ENCODE peak calls at places on chromosomes 4 and X, in seven cellular contexts. F is esophagus muscularis mucosa; C is keratinocyte; I is left ventricle myocardium inferior; K is upper lobe of right lung; H is CD8-positive, alpha-beta T cell; B is Panc1. R is an unnamed sample. For H3K4me1, the result is how much of the 10 kb centered on the place peaks cover.

GRCh38 chr4:83011779-83012630 is 1.4 kb upstream of the LIN54 start:
- DNase-seq in H (peak), K (peak), I (peak), B (no peak), F (no peak), C (no peak), R (peak)

GRCh38 chrX:70455366-70456202 is 10.9 kb downstream of the DLG3 start:
- DNase-seq in K (no peak), B (no peak), H (no peak), F (no peak), I (no peak), C (no peak), R (peak)

GRCh38 chr4:36006226-36006625 is 238.1 kb downstream of the ARAP2 start:
- DNase-seq in K (no peak), B (no peak), C (peak), I (no peak), H (no peak), F (no peak), R (no peak)

GRCh38 chr4:166432125-166432524 is 559.1 kb downstream of the TLL1 start:
- DNase-seq in K (no peak), H (no peak), B (no peak), I (no peak), F (no peak), C (no peak), R (no peak)

GRCh38 chr4:23333946-23334878 is 555.6 kb downstream of the PPARGC1A start:
- DNase-seq in C (peak), F (no peak), I (no peak), B (no peak), H (no peak), K (no peak), R (no peak)

GRCh38 chr4:73620115-73620792 is at the start of gene RASSF6:
- DNase-seq in B (no peak), H (no peak), F (no peak), K (peak), I (no peak), C (no peak), R (peak)

GRCh38 chr4:151540728-151541437 is 131.9 kb downstream of the FHIP1A start:
- DNase-seq in H (no peak), K (no peak), I (no peak), C (peak), F (no peak), B (peak), R (no peak)

GRCh38 chrX:2577844-2578444 is 77.2 kb upstream of the DHRSX start:
- DNase-seq in B (no peak), I (no peak), C (no peak), K (no peak), H (no peak), F (no peak), R (no peak)

GRCh38 chr4:26812049-26812729 is 48.5 kb upstream of the STIM2 start:
- DNase-seq in K (no peak), I (no peak), C (no peak), H (no peak), B (no peak), F (no peak), R (no peak)

GRCh38 chrX:46152756-46153155 is 392.5 kb downstream of the ZNF674 start:
- DNase-seq in I (no peak), B (no peak), K (no peak), H (no peak), F (no peak), C (no peak), R (no peak)

GRCh38 chr4:19727141-19727540 is 524.6 kb upstream of the SLIT2 start:
- DNase-seq in F (no peak), C (no peak), I (no peak), K (no peak), B (no peak), H (no peak), R (no peak)

GRCh38 chr4:159229164-159229563 is 126.3 kb downstream of the RAPGEF2 start:
- DNase-seq in I (no peak), H (no peak), C (peak), K (no peak), F (no peak), B (no peak), R (peak)

GRCh38 chr4:139768366-139768765 is 102.7 kb downstream of the MGST2 start:
- DNase-seq in B (no peak), C (no peak), K (no peak), H (no peak), F (no peak), I (no peak), R (no peak)

GRCh38 chr4:168691621-168692376 is 194.9 kb downstream of the PALLD start:
- DNase-seq in K (no peak), C (no peak), H (no peak), F (no peak), B (no peak), I (no peak), R (no peak)

GRCh38 chr4:41599192-41599786 is 61.3 kb downstream of the LIMCH1 start:
- DNase-seq in B (no peak), K (no peak), I (no peak), C (no peak), H (no peak), F (no peak), R (no peak)

GRCh38 chr4:39348371-39349265 is 17.5 kb downstream of the RFC1 start:
- DNase-seq in B (no peak), C (no peak), K (no peak), I (no peak), H (no peak), F (no peak), R (no peak)

GRCh38 chr4:70651864-70652506 is 14.3 kb downstream of the JCHAIN start:
- DNase-seq in B (peak), F (no peak), H (no peak), C (no peak), I (no peak), K (no peak), R (no peak)

GRCh38 chr4:185540487-185541125 is 5.3 kb upstream of the PDLIM3 start:
- DNase-seq in B (no peak), H (no peak), C (no peak), K (no peak), F (no peak), I (no peak), R (no peak)

GRCh38 chr4:134777626-134778025 is 576.0 kb upstream of the PABPC4L start:
- DNase-seq in H (no peak), C (no peak), K (no peak), F (no peak), B (no peak), I (no peak), R (peak)

GRCh38 chr4:187480146-187481145 is 515.1 kb upstream of the ZFP42 start:
- DNase-seq in F (peak), H (no peak), I (no peak), B (no peak), C (no peak), K (no peak), R (no peak)

GRCh38 chrX:19334945-19335626 is 8.6 kb upstream of the PDHA1 start:
- DNase-seq in C (no peak), B (no peak), K (no peak), H (no peak), I (no peak), F (no peak), R (no peak)

GRCh38 chrX:122625821-122626220 is 558.3 kb upstream of the GRIA3 start:
- DNase-seq in F (no peak), B (no peak), C (no peak), H (no peak), K (no peak), I (no peak), R (no peak)

GRCh38 chrX:109679820-109680219 is 53.2 kb downstream of the ACSL4 start:
- DNase-seq in C (no peak), H (no peak), I (no peak), B (no peak), K (no peak), F (no peak), R (peak)

GRCh38 chr4:42341518-42342026 is 55.7 kb upstream of the SHISA3 start:
- DNase-seq in F (no peak), C (no peak), H (no peak), I (no peak), K (no peak), B (no peak), R (no peak)

GRCh38 chrX:16567681-16568080 is 82.3 kb upstream of the S100G start:
- DNase-seq in B (no peak), F (no peak), H (no peak), K (no peak), C (no peak), I (no peak), R (no peak)

GRCh38 chrX:53211391-53211978 is 13.5 kb downstream of the KDM5C start:
- DNase-seq in H (no peak), C (peak), B (no peak), F (no peak), K (no peak), I (no peak), R (no peak)

GRCh38 chr4:152415980-152416379 is 119.9 kb downstream of the FBXW7 start:
- DNase-seq in H (no peak), C (no peak), B (no peak), I (no peak), K (no peak), F (no peak), R (no peak)

GRCh38 chr4:40333921-40334352 is 1.2 kb upstream of the CHRNA9 start:
- DNase-seq in H (no peak), I (no peak), C (no peak), B (no peak), K (no peak), F (no peak), R (no peak)

GRCh38 chrX:132743086-132743485 is 215.3 kb downstream of the HS6ST2 start:
- DNase-seq in B (no peak), K (no peak), I (no peak), C (no peak), H (no peak), F (no peak), R (no peak)

GRCh38 chrX:54066841-54067240 is 22.6 kb upstream of the PHF8 start:
- DNase-seq in B (no peak), H (no peak), I (no peak), K (no peak), F (no peak), C (no peak), R (no peak)

GRCh38 chr4:169900241-169900845 is 125.9 kb downstream of the MFAP3L start:
- DNase-seq in F (no peak), C (no peak), K (no peak), B (no peak), I (no peak), H (no peak), R (no peak)

GRCh38 chrX:7027071-7027470 is 120.4 kb upstream of the STS start:
- DNase-seq in F (no peak), I (no peak), H (no peak), K (no peak), B (no peak), C (no peak), R (no peak)

GRCh38 chr4:138405934-138406567 is 163.9 kb upstream of the SLC7A11 start:
- DNase-seq in C (peak), K (no peak), B (no peak), I (no peak), H (no peak), F (no peak), R (no peak)

GRCh38 chrX:13478740-13479451 is 90.5 kb upstream of the EGFL6 start:
- DNase-seq in H (no peak), C (no peak), F (no peak), B (no peak), I (no peak), K (no peak), R (no peak)

GRCh38 chrX:16512401-16512776 is 137.6 kb upstream of the S100G start:
- DNase-seq in H (no peak), C (no peak), F (no peak), I (no peak), B (no peak), K (no peak), R (peak)

GRCh38 chrX:151828434-151829080 is 84.1 kb upstream of the MAGEA4 start:
- DNase-seq in H (no peak), I (no peak), B (no peak), C (no peak), K (no peak), F (no peak), R (no peak)

DNA sequence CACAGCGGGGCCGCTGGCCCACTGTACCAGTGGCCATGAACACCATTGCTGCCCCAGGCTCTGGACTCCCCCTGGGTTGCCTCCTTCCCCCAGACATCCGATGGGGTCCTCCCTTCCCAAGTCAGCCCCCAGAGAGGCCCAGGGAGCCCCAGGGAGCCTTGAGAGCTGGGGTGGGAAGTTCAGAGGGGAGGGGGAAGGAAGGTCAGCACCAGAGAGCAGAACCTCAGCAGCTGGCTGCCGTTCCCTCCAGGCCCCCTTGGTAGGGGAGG is 464 bp upstream of the ARHGAP4 start:
- DNase-seq in F (no peak), B (no peak), H (no peak), K (no peak), I (no peak), C (no peak), R (no peak)
- H3K4me3 ChIP-seq in F (peak), B (peak), H (peak), K (peak), I (peak), C (no peak), R (no peak)

DNA sequence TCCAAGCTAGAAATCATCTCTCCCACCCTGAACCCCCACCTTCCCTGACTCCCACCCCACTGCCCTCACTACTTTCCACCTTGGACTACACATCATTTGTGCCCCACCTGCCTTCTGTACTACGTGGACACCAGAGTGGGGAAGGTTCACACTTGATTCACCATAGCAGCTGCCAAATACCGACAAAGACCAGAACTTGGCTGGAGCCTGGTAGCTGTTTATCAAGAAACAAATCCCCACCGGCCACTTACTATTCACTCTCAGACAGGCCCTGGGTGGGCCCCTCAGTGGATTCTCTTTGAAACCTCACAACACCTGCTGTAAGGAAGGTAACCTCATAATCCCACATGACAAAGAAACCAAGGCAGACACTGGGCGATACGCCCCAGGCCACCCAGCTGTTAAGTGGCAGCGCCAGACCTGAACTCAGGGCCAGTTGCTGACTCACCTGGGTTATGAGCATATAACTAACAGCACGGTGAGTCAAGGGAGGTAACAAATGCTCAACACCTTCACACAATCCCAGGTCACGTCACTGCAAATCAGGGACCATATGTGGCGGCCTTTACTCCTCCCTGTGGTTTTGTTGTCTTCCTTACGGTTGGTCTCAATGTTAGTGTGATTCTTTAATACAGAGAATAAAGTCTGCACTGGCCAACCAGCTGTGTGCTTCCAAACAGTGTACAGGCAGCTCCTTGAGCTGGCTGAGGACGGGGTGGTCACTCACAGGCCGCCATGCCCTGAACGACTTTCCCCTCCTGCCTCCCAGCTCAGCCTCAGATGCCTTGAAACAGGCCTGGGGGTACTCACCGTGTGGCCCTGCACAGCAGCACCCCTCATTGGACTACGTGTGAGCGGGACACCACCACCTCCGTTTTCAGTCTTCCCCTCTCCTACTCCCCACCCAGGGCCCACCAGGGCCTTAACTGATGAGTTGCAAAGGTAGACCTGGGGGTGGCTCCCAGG is 7.5 kb downstream of the WDR1 start:
- DNase-seq in I (no peak), H (no peak), F (no peak), K (no peak), C (peak), B (no peak), R (no peak)
- H3K4me1 ChIP-seq in I (half or more), H (half or more), F (half or more), K (half or more), C (half or more), B (under half), R (under half)

DNA sequence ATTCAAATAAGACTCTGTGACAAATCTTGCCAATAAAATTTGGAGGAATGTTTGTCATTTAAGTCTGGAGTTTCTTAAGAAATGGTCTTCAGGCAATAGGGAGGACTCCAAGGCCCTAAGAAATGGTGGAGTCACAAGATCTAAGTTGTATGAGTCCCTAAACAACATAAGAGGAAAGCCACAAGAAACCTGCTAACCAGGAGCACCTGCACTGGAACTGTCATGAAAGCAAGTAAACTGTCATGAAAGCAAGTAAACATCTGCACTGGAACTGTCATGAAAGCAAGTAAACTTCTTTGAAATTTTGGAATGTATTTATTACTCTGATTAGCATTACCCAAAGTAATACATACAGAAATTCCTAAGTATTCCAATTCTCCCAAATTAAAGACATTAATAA is 3.5 kb downstream of the CNOT6L start:
- DNase-seq in F (no peak), K (no peak), H (no peak), B (no peak), C (no peak), I (no peak), R (no peak)
- H3K4me3 ChIP-seq in F (no peak), K (no peak), H (no peak), B (no peak), C (no peak), I (no peak), R (no peak)

GRCh38 chr4:88014506-88014905 is 7.1 kb downstream of the PKD2 start:
- DNase-seq in I (no peak), B (no peak), C (no peak), F (no peak), K (no peak), H (no peak), R (no peak)

GRCh38 chr4:88018471-88018870 is 11.0 kb downstream of the PKD2 start:
- DNase-seq in F (no peak), K (no peak), H (no peak), I (no peak), C (no peak), B (no peak), R (no peak)

GRCh38 chr4:88017516-88018302 is 10.3 kb downstream of the PKD2 start:
- DNase-seq in H (no peak), C (peak), I (no peak), F (no peak), B (peak), K (no peak), R (no peak)

GRCh38 chr4:88012652-88013051 is 5.2 kb downstream of the PKD2 start:
- DNase-seq in H (no peak), B (no peak), C (no peak), I (no peak), F (no peak), K (no peak), R (no peak)

GRCh38 chr4:88015659-88016295 is 8.3 kb downstream of the PKD2 start:
- DNase-seq in B (no peak), F (no peak), K (no peak), C (no peak), I (no peak), H (no peak), R (no peak)
- H3K4me1 ChIP-seq in B (under half), F (half or more), K (under half), C (under half), I (half or more), H (under half), R (under half)

DNA sequence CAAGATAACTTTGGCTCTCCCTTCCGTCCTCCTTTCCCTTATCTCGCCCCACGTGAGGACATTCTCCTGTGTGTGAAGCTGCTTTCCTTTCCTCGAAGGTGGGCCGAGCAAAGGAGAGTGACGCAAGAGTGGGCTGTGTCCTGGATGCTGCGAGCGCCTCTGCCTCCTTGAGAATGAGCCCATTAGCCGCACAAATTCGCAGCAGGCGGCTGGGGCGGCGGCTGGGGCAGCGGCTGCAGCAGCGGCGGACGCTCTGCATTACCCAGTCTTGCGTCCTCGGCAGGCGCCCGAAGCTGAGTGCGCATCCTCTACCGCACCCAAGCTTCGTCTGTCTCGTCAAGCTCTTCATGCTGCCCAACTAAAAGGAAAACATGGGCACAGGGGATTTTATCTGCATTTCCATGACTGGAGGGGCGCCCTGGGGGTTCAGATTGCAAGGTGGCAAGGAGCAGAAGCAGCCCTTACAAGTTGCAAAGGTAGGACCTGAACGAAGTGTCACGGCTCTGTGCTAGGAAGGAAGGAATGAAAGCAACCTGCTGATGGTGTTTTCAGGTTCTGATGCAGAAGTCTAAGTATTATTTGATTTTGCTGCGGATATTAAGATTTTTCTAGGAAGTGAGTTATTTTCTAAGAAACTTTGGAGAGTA is at the start of gene SYNPO2:
- DNase-seq in H (peak), B (no peak), C (no peak), F (peak), I (peak), K (peak), R (peak)
- H3K4me3 ChIP-seq in H (peak), B (peak), C (peak), F (peak), I (peak), K (peak), R (peak)

GRCh38 chr4:164789047-164789446 is 35.1 kb downstream of the SMIM31 start:
- DNase-seq in C (no peak), H (no peak), I (no peak), F (no peak), K (no peak), B (no peak), R (peak)
- H3K4me1 ChIP-seq in C (under half), H (under half), I (under half), F (under half), K (under half), B (under half), R (under half)

R was measured in Caco-2.